ENCODE peak calls at places on chromosomes 12 and 14, in eight cellular contexts. S, H, L, V, J, N, W and O are unnamed samples.

GRCh38 chr14:54312166-54312801 is 84.5 kb upstream of the CDKN3 start:
- DNase-seq in L (no peak), S (no peak), V (no peak), H (peak; percentile 40), N (no peak), W (no peak), J (no peak), O (no peak)

GRCh38 chr14:23485311-23485710 is 15.8 kb downstream of the NGDN start:
- DNase-seq in H (no peak), S (no peak), W (no peak), J (no peak), V (no peak), L (no peak), N (no peak), O (no peak)

GRCh38 chr14:58647777-58648176 is 10.0 kb downstream of the DACT1 start:
- DNase-seq in S (no peak), H (no peak), L (no peak), W (no peak), V (no peak), J (no peak), N (no peak), O (no peak)

GRCh38 chr14:69559581-69560011 is 15.1 kb downstream of the CCDC177 start:
- DNase-seq in N (no peak), W (no peak), L (no peak), V (no peak), S (no peak), J (no peak), H (no peak), O (no peak)

GRCh38 chr12:77795699-77796098 is 35.0 kb upstream of the NAV3 start:
- DNase-seq in V (no peak), S (no peak), H (no peak), L (no peak), J (no peak), N (no peak), W (no peak), O (no peak)

GRCh38 chr14:75184447-75184846 is 8.0 kb upstream of the TMED10 start:
- DNase-seq in J (no peak), V (no peak), L (no peak), S (no peak), H (no peak), W (peak; percentile 17), N (no peak), O (no peak)

GRCh38 chr14:67571991-67572323 is 28.1 kb downstream of the PIGH start:
- DNase-seq in S (no peak), H (no peak), W (no peak), N (no peak), J (no peak), V (no peak), L (no peak), O (no peak)

GRCh38 chr12:64678835-64679234 is 68.5 kb downstream of the RASSF3 start:
- DNase-seq in L (no peak), W (no peak), V (no peak), N (no peak), S (no peak), J (no peak), H (no peak), O (no peak)

GRCh38 chr12:119479121-119479561 is 114.4 kb upstream of the TMEM233 start:
- DNase-seq in W (no peak), N (no peak), J (no peak), S (no peak), L (no peak), V (no peak), H (no peak), O (no peak)

GRCh38 chr12:92055877-92056276 is 89.8 kb downstream of the BTG1 start:
- DNase-seq in L (no peak), H (no peak), S (no peak), N (peak; percentile 58), V (peak; percentile 62), W (no peak), J (no peak), O (no peak)

GRCh38 chr12:50188280-50188781 is 21.2 kb upstream of the CERS5 start:
- DNase-seq in H (no peak), V (no peak), N (no peak), L (no peak), J (no peak), S (no peak), W (no peak), O (no peak)

GRCh38 chr12:89949457-89950195 is 241.0 kb upstream of the ATP2B1 start:
- DNase-seq in L (no peak), H (peak; percentile 98), W (peak; percentile 83), N (peak; percentile 45), S (no peak), V (no peak), J (no peak), O (no peak)

GRCh38 chr12:69026341-69026740 is 93.4 kb upstream of the CPM start:
- DNase-seq in L (no peak), S (no peak), V (no peak), N (no peak), J (no peak), H (no peak), W (no peak), O (no peak)

GRCh38 chr12:92136883-92137582 is 8.6 kb downstream of the BTG1 start:
- DNase-seq in V (no peak), J (no peak), W (no peak), L (no peak), S (no peak), H (peak; percentile 69), N (no peak), O (no peak)

GRCh38 chr12:108766294-108766693 is 35.0 kb upstream of the CORO1C start:
- DNase-seq in J (no peak), W (no peak), V (no peak), L (no peak), N (no peak), H (no peak), S (no peak), O (no peak)

GRCh38 chr12:57166971-57167371 is 19.6 kb upstream of the LRP1-AS start:
- DNase-seq in J (no peak), N (no peak), H (peak; percentile 78), V (no peak), S (no peak), W (no peak), L (peak; percentile 57), O (no peak)

DNA sequence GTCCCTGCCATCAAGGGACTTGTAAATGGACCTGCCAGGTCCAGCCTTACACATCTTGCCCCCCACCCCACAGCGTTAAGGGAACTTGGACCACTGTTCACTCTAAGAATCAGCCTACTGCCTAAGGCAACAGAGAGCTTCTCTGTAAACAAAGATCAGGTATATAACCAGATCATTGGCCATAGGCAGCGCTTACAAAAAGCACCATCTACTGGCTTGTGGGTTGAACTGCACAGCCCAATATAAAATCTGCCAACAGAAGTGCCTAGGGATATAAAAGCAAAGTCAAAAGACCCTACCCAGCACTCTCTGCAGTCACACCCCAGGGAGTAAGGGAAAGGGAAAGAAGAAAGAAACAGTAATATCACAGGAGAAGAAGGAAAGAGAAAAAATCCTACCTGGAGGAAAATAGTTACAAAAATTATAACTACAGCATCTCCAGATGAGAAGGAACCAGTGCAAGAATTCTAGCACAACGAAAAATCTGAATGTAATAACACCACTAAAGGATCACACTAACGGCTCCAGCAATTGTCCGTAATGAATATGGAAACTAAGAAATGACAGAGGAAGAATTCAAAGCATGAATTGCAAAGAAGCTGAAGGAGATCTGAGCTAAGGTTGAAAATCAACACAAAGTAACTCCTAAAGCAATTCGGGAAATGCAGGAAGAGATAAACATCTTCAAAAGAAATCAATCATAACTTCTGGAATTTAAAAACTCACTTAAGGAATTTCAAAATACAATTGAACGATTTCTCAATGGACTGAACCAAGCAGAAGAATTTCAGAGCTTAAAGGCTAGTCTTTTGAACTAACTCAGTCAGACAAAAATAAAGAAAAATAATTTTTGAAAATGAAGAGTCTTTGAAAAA is 95.2 kb upstream of the PCED1B start:
- DNase-seq in J (no peak), W (peak; percentile 2), V (no peak), N (peak; percentile 23), L (peak; percentile 17), H (peak; percentile 76), S (no peak), O (peak; percentile 27)
- H3K4me3 ChIP-seq in J (no peak overlapping the region), W (no peak overlapping the region), V (no peak overlapping the region), N (no peak overlapping the region), L (no peak overlapping the region), H (no peak overlapping the region), S (no peak overlapping the region), O (no peak overlapping the region)

GRCh38 chr12:94648578-94648977 is 1.8 kb downstream of the TMCC3 start:
- DNase-seq in V (no peak), S (no peak), L (no peak), N (no peak), H (no peak), W (no peak), J (no peak), O (no peak)

GRCh38 chr12:94643585-94643984 is 6.8 kb downstream of the TMCC3 start:
- DNase-seq in N (no peak), S (no peak), H (no peak), V (no peak), W (no peak), J (no peak), L (no peak), O (no peak)

GRCh38 chr12:94644141-94644575 is 6.2 kb downstream of the TMCC3 start:
- DNase-seq in L (no peak), N (peak; percentile 21), H (no peak), J (no peak), S (no peak), W (peak; percentile 26), V (no peak), O (no peak)

GRCh38 chr12:94641283-94641682 is 9.1 kb downstream of the TMCC3 start:
- DNase-seq in L (no peak), S (no peak), W (no peak), H (no peak), J (no peak), N (no peak), V (no peak), O (no peak)

GRCh38 chr12:94644622-94645021 is 5.7 kb downstream of the TMCC3 start:
- DNase-seq in W (peak; percentile 49), J (no peak), L (no peak), V (no peak), S (no peak), H (no peak), N (no peak), O (no peak)
- TF ChIP-seq EP300 in W (no peak), J (no peak), L (no peak), V (no peak), S (no peak), H (no peak), N (no peak), O (no peak)

GRCh38 chr14:61321385-61322010 is at the start of gene PRKCH:
- DNase-seq in J (peak; percentile 93), V (peak; percentile 76), N (peak; percentile 79), H (peak; percentile 65), S (no peak), W (no peak), L (peak; percentile 63), O (peak; percentile 30)
- TF ChIP-seq CTCF in J (peak; percentile 18), V (no peak), N (no peak), H (peak; percentile 36), S (no peak), W (peak; percentile 20), L (peak; percentile 29), O (no peak)

DNA sequence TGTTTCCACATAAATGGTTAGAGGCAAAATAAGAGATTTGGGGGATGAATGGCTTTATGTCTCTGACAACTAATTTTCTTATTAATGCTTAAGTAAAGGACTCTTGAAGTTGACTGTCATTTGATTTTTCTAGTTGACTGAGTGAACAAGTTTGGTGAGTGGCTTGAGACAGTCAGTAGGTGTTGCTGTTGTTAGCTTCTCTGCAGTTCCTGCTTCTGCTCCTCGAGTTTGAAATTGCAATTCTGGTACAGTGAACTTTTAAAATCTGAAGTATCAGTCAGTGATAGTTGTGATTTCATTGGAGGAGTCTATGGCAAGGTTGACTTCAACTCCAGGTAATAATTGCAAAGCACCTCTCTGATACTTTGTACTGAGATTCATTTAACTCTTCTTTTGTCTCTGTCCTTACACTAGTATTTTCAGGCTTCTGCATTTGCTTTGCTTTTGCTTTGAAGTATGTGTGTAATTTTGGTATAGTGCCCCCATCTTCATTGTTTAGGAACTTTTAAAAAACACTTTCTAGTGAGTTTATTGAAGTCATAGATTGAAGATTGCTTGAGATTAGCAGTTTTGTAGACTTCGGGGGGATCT is 415.5 kb downstream of the PCNX1 start:
- DNase-seq in S (no peak), L (no peak), N (no peak), H (peak; percentile 42), V (no peak), J (no peak), W (peak; percentile 66), O (no peak)
- H3K4me3 ChIP-seq in S (no peak overlapping the region), L (no peak overlapping the region), N (no peak overlapping the region), H (no peak overlapping the region), V (peak overlapping the region; percentile 79), J (peak overlapping the region; percentile 99), W (peak overlapping the region; percentile 98), O (no peak overlapping the region)